ENCODE peak calls at places on chromosomes 6 and 20, in ten cellular contexts. T is HCT116, N is A549, D is gastrocnemius medialis, S is body of pancreas, L is heart left ventricle, C is right lobe of liver, O is HepG2, W is upper lobe of left lung, G is IMR-90. U is an unnamed sample. For H3K4me1, the result is how much of the 10 kb centered on the place peaks cover.

GRCh38 chr20:31835554-31835953 is 9.8 kb downstream of the FOXS1 start:
- ATAC-seq in T (peak), N (peak), D (no peak), S (no peak), L (no peak), C (no peak), O (peak), W (no peak), G (no peak), U (peak)

GRCh38 chr20:44496976-44497375 is 21.3 kb downstream of the TTPAL start:
- ATAC-seq in T (peak), N (peak), D (no peak), S (no peak), L (no peak), C (no peak), O (no peak), W (no peak), G (peak), U (no peak)

GRCh38 chr6:6661191-6661590 is 72.7 kb downstream of the LY86 start:
- ATAC-seq in T (no peak), N (peak), D (no peak), S (no peak), L (no peak), C (no peak), O (no peak), W (no peak), G (no peak), U (no peak)

GRCh38 chr6:13253272-13253671 is 75.1 kb downstream of the TBC1D7 start:
- ATAC-seq in T (no peak), N (no peak), D (no peak), S (no peak), L (no peak), C (no peak), O (no peak), W (peak), G (no peak), U (no peak)

GRCh38 chr6:151065027-151065815 is 174.5 kb upstream of the AKAP12 start:
- ATAC-seq in T (no peak), N (no peak), D (no peak), S (no peak), L (no peak), C (no peak), O (no peak), W (no peak), G (no peak), U (no peak)

GRCh38 chr20:44593721-44594120 is 11.3 kb downstream of the PKIG start:
- ATAC-seq in T (no peak), N (no peak), D (peak), S (no peak), L (no peak), C (no peak), O (no peak), W (no peak), G (no peak), U (no peak)

GRCh38 chr20:57282691-57283361 is 16.4 kb upstream of the BMP7 start:
- ATAC-seq in T (no peak), N (no peak), D (no peak), S (no peak), L (no peak), C (no peak), O (no peak), W (peak), G (no peak), U (no peak)

GRCh38 chr20:52805128-52805527 is 167.0 kb upstream of the TSHZ2 start:
- ATAC-seq in T (no peak), N (no peak), D (no peak), S (no peak), L (no peak), C (no peak), O (no peak), W (no peak), G (no peak), U (no peak)

GRCh38 chr6:116016846-116017545 is 43.7 kb downstream of the FRK start:
- ATAC-seq in T (no peak), N (peak), D (no peak), S (peak), L (peak), C (peak), O (peak), W (peak), G (peak), U (peak)

DNA sequence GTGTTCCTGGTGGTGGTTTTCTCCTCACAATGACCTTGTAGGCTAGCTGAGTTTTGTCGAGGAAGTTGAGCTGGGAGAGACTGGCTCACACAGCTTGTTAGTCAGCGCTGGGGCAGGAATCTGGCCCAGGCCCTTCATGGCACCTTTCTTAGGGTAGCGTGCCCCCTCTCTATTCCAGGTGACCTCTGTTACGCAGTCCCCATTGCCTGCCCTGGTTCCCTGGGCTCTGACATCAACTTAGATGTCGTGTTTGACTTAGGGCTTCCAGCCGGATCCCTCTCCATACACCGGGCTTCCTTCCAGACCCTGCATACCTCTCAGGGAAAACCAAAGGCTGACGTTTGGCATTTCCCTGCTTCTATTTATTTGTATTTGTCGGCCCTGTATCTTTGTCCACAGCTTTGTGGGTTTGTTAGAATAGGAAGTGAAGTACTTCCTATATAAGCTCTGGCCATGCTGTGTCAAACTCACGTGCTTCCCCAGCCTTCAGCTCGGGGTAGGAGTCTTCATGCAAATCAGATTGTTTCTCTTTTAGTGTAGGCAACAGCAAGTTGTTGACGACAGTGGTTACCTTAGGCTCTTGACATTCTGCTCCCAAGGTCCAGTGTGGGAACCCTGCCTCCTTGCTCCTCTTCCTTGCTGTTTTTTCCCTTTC is 12.8 kb downstream of the IGF2R start:
- ATAC-seq in T (no peak), N (no peak), D (peak), S (peak), L (peak), C (peak), O (peak), W (peak), G (peak), U (peak)
- H3K4me3 ChIP-seq in T (no peak), N (no peak), D (no peak), S (no peak), L (peak), C (no peak), O (no peak), W (peak), G (no peak), U (no peak)

DNA sequence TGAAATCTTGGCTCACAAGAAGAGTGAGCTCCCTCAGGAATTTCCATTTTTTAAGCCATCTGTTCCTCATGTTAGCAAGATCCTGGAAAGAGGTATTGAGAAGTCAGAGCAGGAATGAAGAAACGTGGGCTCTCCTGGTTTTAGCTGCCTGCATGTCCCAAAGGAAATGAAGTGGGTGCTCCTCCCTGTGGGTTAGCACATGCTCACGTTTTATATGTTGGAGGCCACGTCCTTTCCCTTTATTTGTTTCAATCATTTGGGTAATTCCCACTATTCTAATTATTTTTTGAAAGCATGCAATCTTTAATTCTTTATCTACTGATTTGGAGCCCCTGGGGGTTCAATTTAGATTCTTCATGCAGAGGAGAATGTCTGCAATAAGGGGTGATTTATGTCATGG is 4.3 kb upstream of the MAP3K4 start:
- ATAC-seq in T (no peak), N (no peak), D (no peak), S (no peak), L (no peak), C (no peak), O (no peak), W (no peak), G (no peak), U (no peak)
- H3K4me1 ChIP-seq in T (under half), N (under half), D (under half), S (under half), L (under half), C (under half), O (under half), W (under half), G (under half), U (under half)

GRCh38 chr20:23049933-23050838 is 714 bp upstream of the THBD start:
- ATAC-seq in T (peak), N (peak), D (peak), S (peak), L (peak), C (peak), O (peak), W (peak), G (peak), U (peak)

GRCh38 chr20:23048283-23049200 is 930 bp downstream of the THBD start:
- ATAC-seq in T (no peak), N (peak), D (peak), S (peak), L (peak), C (peak), O (peak), W (peak), G (peak), U (peak)

GRCh38 chr20:23047738-23048214 is 1.7 kb downstream of the THBD start:
- ATAC-seq in T (no peak), N (no peak), D (no peak), S (no peak), L (no peak), C (no peak), O (no peak), W (no peak), G (no peak), U (no peak)

GRCh38 chr20:23050847-23051627 is 1.6 kb upstream of the THBD start:
- ATAC-seq in T (peak), N (peak), D (peak), S (peak), L (peak), C (peak), O (peak), W (peak), G (peak), U (peak)

DNA sequence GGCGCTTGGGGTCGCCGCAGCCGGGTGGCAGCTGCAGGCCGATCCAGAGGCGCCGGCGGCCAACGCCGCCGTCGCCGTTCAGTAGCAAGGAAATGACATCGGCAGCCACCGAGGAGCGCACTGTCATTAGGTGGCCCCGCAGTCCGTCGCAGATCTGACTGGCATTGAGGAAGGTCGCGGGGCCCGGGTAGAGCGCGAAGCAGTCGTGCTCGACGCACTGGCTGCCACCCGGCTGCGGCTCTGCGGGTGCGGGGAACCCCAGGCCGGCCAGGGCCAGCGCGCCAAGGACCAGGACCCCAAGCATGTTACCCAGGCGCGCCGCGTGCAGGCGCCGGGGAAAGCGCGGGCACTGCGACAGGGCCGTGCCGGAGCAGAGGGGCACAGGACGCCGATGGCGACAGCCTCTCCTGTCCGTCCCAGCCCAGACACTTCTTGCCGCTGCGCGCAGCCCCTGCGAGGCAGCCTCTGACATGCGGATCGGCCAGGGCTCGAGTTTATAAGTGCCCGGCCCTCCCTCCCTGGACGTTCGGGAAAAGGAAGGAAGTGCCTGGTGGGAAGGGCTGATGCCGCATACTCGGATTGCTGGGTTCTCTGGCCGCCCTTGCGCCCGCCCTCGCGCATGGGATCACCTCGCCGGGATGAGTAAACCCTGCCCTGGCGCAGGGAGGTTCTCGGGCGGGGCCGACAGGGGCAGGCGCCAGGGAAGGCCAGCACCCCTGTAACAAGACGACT is at the start of gene THBD:
- ATAC-seq in T (peak), N (peak), D (peak), S (peak), L (peak), C (peak), O (no peak), W (peak), G (no peak), U (peak)
- TF ChIP-seq POLR2A in T (no peak), N (peak), D (peak), S (no peak), L (no peak), C (peak), O (no peak), W (peak), G (no peak), U (peak)

GRCh38 chr20:48825551-48825885 is 2.3 kb downstream of the PREX1 start:
- ATAC-seq in T (no peak), N (no peak), D (no peak), S (no peak), L (no peak), C (no peak), O (no peak), W (no peak), G (no peak), U (no peak)
- H3K4me3 ChIP-seq in T (no peak), N (no peak), D (no peak), S (no peak), L (peak), C (peak), O (no peak), W (peak), G (no peak), U (no peak)

GRCh38 chr6:107458687-107459282 is 579 bp downstream of the PDSS2 start:
- ATAC-seq in T (peak), N (peak), D (peak), S (peak), L (no peak), C (peak), O (peak), W (no peak), G (peak), U (peak)
- H3K4me1 ChIP-seq in T (under half), N (under half), D (under half), S (under half), L (under half), C (under half), O (half or more), W (under half), G (under half), U (under half)

GRCh38 chr6:42300701-42301100 is 83.0 kb upstream of the MRPS10 start:
- ATAC-seq in T (no peak), N (no peak), D (no peak), S (no peak), L (no peak), C (no peak), O (no peak), W (no peak), G (no peak), U (no peak)

GRCh38 chr6:42302441-42302840 is 84.8 kb upstream of the MRPS10 start:
- ATAC-seq in T (no peak), N (no peak), D (no peak), S (no peak), L (no peak), C (no peak), O (no peak), W (no peak), G (peak), U (no peak)

GRCh38 chr6:42297661-42298060 is 80.0 kb upstream of the MRPS10 start:
- ATAC-seq in T (no peak), N (no peak), D (no peak), S (no peak), L (no peak), C (no peak), O (no peak), W (no peak), G (no peak), U (no peak)

GRCh38 chr6:42301986-42302385 is 84.3 kb upstream of the MRPS10 start:
- ATAC-seq in T (no peak), N (no peak), D (no peak), S (no peak), L (no peak), C (no peak), O (no peak), W (no peak), G (no peak), U (no peak)

DNA sequence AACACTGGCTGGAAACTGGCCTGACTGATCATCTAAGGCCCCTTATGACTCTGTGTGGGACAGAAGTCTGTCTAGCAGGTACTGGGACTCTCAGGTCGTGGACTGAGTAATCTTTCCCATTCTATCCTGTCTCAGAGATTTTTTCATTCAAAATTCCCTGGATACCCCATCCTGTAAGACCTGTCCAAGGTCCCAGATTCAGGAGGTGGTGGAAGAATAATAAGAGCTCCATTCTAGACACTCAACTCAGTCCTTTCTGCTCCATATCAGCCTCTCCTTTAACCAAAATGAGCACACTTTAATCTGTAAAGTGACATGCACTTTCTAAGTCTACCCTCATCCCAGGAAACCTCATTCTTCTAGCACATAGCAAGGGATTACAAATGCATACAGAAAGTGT is 82.5 kb upstream of the MRPS10 start:
- ATAC-seq in T (no peak), N (no peak), D (no peak), S (no peak), L (no peak), C (no peak), O (no peak), W (no peak), G (no peak), U (no peak)
- TF ChIP-seq POLR2A in T (no peak), N (no peak), D (no peak), S (no peak), L (no peak), C (no peak), O (no peak), W (no peak), G (no peak), U (no peak)

GRCh38 chr6:1611322-1611571 is 1.5 kb downstream of the FOXC1 start:
- ATAC-seq in T (peak), N (peak), D (no peak), S (peak), L (no peak), C (no peak), O (peak), W (peak), G (no peak), U (no peak)
- H3K4me3 ChIP-seq in T (peak), N (peak), D (no peak), S (no peak), L (peak), C (peak), O (peak), W (peak), G (peak), U (peak)